ENCODE peak calls at places on chromosome 5, in six cellular contexts. J is SK-MEL-5, S is A549, W is amygdala, L is WTC11, X is right atrium auricular region. K is an unnamed sample.

GRCh38 chr5:34736445-34737119 is 80.5 kb downstream of the RAI14 start:
- DNase-seq in X (no peak), S (no peak), L (peak; percentile 57), J (no peak), W (no peak), K (no peak)

GRCh38 chr5:125129151-125129806 is 382.8 kb upstream of the ZNF608 start:
- DNase-seq in X (no peak), S (no peak), J (no peak), L (no peak), W (no peak), K (no peak)

GRCh38 chr5:91957671-91958070 is 574.6 kb upstream of the ARRDC3 start:
- DNase-seq in L (no peak), J (no peak), X (no peak), W (no peak), S (no peak), K (no peak)

GRCh38 chr5:76365558-76365957 is 37.5 kb upstream of the IQGAP2 start:
- DNase-seq in S (no peak), X (no peak), J (no peak), W (no peak), L (no peak), K (no peak)

GRCh38 chr5:32044904-32045303 is 129.2 kb downstream of the GOLPH3 start:
- DNase-seq in W (no peak), X (no peak), S (peak; percentile 49), J (no peak), L (no peak), K (no peak)

GRCh38 chr5:38756068-38756467 is 89.7 kb upstream of the OSMR start:
- DNase-seq in L (no peak), X (no peak), J (no peak), W (no peak), S (no peak), K (no peak)

GRCh38 chr5:96177303-96177869 is 215.7 kb upstream of the ELL2 start:
- DNase-seq in X (no peak), L (no peak), W (no peak), S (no peak), J (no peak), K (no peak)

GRCh38 chr5:52999357-52999949 is 10.3 kb downstream of the ITGA2 start:
- DNase-seq in L (no peak), J (no peak), S (no peak), X (no peak), W (no peak), K (no peak)

GRCh38 chr5:138752951-138753793 is at the start of gene CTNNA1:
- DNase-seq in W (peak; percentile 10), X (peak; percentile 74), S (peak; percentile 84), J (peak; percentile 70), L (peak; percentile 87), K (peak; percentile 88)

GRCh38 chr5:170248172-170248571 is 15.4 kb downstream of the C5orf58 start:
- DNase-seq in L (no peak), X (no peak), W (no peak), S (no peak), J (no peak), K (no peak)

K was measured in RPMI8226.